ENCODE peak calls at places on chromosome 2, in seven cellular contexts. A, R, W, H, X, K and N are unnamed samples.
A peak's percentile ranks its signal among the peaks of the same experiment; 100 is the strongest.

GRCh38 chr2:120442923-120443571 is 97.1 kb downstream of the INHBB start:
- DNase-seq in H (no peak), K (no peak), X (no peak), R (no peak), W (peak; percentile 72), A (peak; percentile 97), N (no peak)

GRCh38 chr2:240785424-240786335 is 34.3 kb downstream of the KIF1A start:
- DNase-seq in A (no peak), W (peak; percentile 73), X (no peak), R (no peak), H (no peak), K (no peak), N (no peak)

GRCh38 chr2:66270247-66270646 is 164.7 kb upstream of the MEIS1 start:
- DNase-seq in A (peak; percentile 77), X (no peak), R (no peak), W (no peak), K (no peak), H (no peak), N (no peak)

GRCh38 chr2:143482761-143483160 is 353.5 kb downstream of the ARHGAP15 start:
- DNase-seq in X (no peak), H (no peak), W (no peak), K (peak; percentile 9), R (no peak), A (no peak), N (no peak)

GRCh38 chr2:232386740-232387450 is 8.3 kb downstream of the ALPP start:
- DNase-seq in X (no peak), K (no peak), R (no peak), H (peak; percentile 45), W (no peak), A (peak; percentile 64), N (no peak)

GRCh38 chr2:43003702-43004101 is 211.3 kb upstream of the HAAO start:
- DNase-seq in W (peak; percentile 33), R (no peak), H (no peak), A (no peak), X (no peak), K (no peak), N (no peak)

GRCh38 chr2:159035790-159036411 is 67.5 kb downstream of the TANC1 start:
- DNase-seq in A (peak; percentile 92), W (no peak), H (peak; percentile 43), X (no peak), K (peak; percentile 56), R (peak; percentile 71), N (peak; percentile 67)

GRCh38 chr2:37795938-37796337 is 124.5 kb upstream of the CDC42EP3 start:
- DNase-seq in K (peak; percentile 50), X (no peak), A (no peak), R (no peak), W (no peak), H (peak; percentile 96), N (peak; percentile 14)

GRCh38 chr2:223697921-223698645 is 95.9 kb upstream of the SCG2 start:
- DNase-seq in R (peak; percentile 24), X (no peak), A (peak; percentile 24), H (no peak), W (no peak), K (no peak), N (no peak)

GRCh38 chr2:170421175-170421687 is 243.3 kb downstream of the MYO3B start:
- DNase-seq in R (no peak), W (no peak), A (no peak), K (no peak), X (no peak), H (no peak), N (no peak)

GRCh38 chr2:45806563-45807358 is 155.3 kb downstream of the PRKCE start:
- DNase-seq in R (no peak), X (no peak), H (no peak), K (no peak), A (no peak), W (no peak), N (no peak)

GRCh38 chr2:24512836-24513235 is 21.8 kb downstream of the NCOA1 start:
- DNase-seq in R (no peak), H (no peak), A (no peak), X (no peak), K (no peak), W (no peak), N (no peak)

GRCh38 chr2:88671786-88672427 is 19.6 kb upstream of the RPIA start:
- DNase-seq in H (peak; percentile 65), K (peak; percentile 70), X (no peak), W (no peak), R (no peak), A (peak; percentile 79), N (peak; percentile 65)

GRCh38 chr2:219968685-219969345 is 341.4 kb downstream of the SLC4A3 start:
- DNase-seq in K (peak; percentile 53), W (no peak), H (peak; percentile 94), A (no peak), R (peak; percentile 77), X (no peak), N (no peak)

GRCh38 chr2:158817596-158817995 is 22.5 kb downstream of the DAPL1 start:
- DNase-seq in K (no peak), W (no peak), H (peak; percentile 53), R (no peak), X (no peak), A (no peak), N (no peak)